ENCODE peak calls at places on chromosomes 1 and 21, in nine cellular contexts. Q is LoVo; D is OCI-LY7; A is glutamatergic neuron; J is uterus; C is GM13977; G is IMR-90; X is cardiac muscle cell; B is effector CD4-positive, alpha-beta T cell. K is an unnamed sample.

GRCh38 chr1:117059334-117059677 is 820 bp upstream of the TTF2 start:
- DNase-seq in Q (peak; percentile 46), D (peak; percentile 85), A (peak; percentile 55), J (no peak), C (peak; percentile 45), G (no peak), X (no peak), B (peak; percentile 53), K (peak; percentile 75)

GRCh38 chr1:91804546-91805023 is 81.4 kb downstream of the TGFBR3 start:
- DNase-seq in Q (peak; percentile 78), D (no peak), A (no peak), J (no peak), C (no peak), G (no peak), X (peak; percentile 70), B (peak; percentile 79), K (peak; percentile 30)

GRCh38 chr21:19853709-19854575 is 1144.3 kb upstream of the NCAM2 start:
- DNase-seq in Q (no peak), D (no peak), A (peak; percentile 44), J (no peak), C (no peak), G (no peak), X (no peak), B (no peak), K (no peak)

GRCh38 chr1:9302745-9303524 is 10.2 kb downstream of the SPSB1 start:
- DNase-seq in Q (peak; percentile 73), D (peak; percentile 42), A (no peak), J (no peak), C (no peak), G (peak; percentile 97), X (peak; percentile 85), B (no peak), K (peak; percentile 49)

GRCh38 chr1:246271516-246271915 is 235.6 kb downstream of the SMYD3 start:
- DNase-seq in Q (no peak), D (no peak), A (no peak), J (no peak), C (no peak), G (peak; percentile 53), X (peak; percentile 65), B (no peak), K (no peak)

GRCh38 chr1:161095230-161095629 is 2.9 kb upstream of the KLHDC9 start:
- DNase-seq in Q (no peak), D (no peak), A (no peak), J (no peak), C (no peak), G (no peak), X (no peak), B (no peak), K (no peak)

GRCh38 chr1:59214764-59215208 is 82.1 kb upstream of the FGGY start:
- DNase-seq in Q (no peak), D (no peak), A (peak; percentile 20), J (no peak), C (no peak), G (peak; percentile 74), X (no peak), B (no peak), K (no peak)

GRCh38 chr1:228955691-228956090 is 220.4 kb downstream of the RHOU start:
- DNase-seq in Q (no peak), D (no peak), A (no peak), J (no peak), C (no peak), G (peak; percentile 70), X (peak; percentile 93), B (no peak), K (peak; percentile 80)

GRCh38 chr1:25566186-25566729 is 22.9 kb downstream of the LDLRAP1 start:
- DNase-seq in Q (no peak), D (peak; percentile 25), A (no peak), J (no peak), C (no peak), G (no peak), X (no peak), B (no peak), K (no peak)

GRCh38 chr1:110114173-110114572 is 1.9 kb downstream of the UBL4B start:
- DNase-seq in Q (no peak), D (no peak), A (no peak), J (no peak), C (no peak), G (no peak), X (no peak), B (no peak), K (no peak)

GRCh38 chr1:21149862-21150432 is 26.8 kb downstream of the EIF4G3 start:
- DNase-seq in Q (peak; percentile 64), D (no peak), A (no peak), J (no peak), C (no peak), G (peak; percentile 96), X (peak; percentile 89), B (no peak), K (no peak)

GRCh38 chr1:162861101-162861500 is at the start of gene CCDC190:
- DNase-seq in Q (no peak), D (no peak), A (no peak), J (no peak), C (no peak), G (no peak), X (peak; percentile 47), B (no peak), K (no peak)

GRCh38 chr21:37564924-37565529 is 198.5 kb downstream of the DYRK1A start:
- DNase-seq in Q (peak; percentile 9), D (no peak), A (no peak), J (no peak), C (no peak), G (peak; percentile 15), X (no peak), B (no peak), K (peak; percentile 4)

GRCh38 chr1:8374356-8374755 is 56.4 kb downstream of the SLC45A1 start:
- DNase-seq in Q (no peak), D (no peak), A (no peak), J (no peak), C (no peak), G (no peak), X (no peak), B (no peak), K (no peak)

GRCh38 chr1:228154021-228154684 is 4.4 kb downstream of the GJC2 start:
- DNase-seq in Q (no peak), D (no peak), A (no peak), J (no peak), C (no peak), G (no peak), X (no peak), B (no peak), K (no peak)

GRCh38 chr21:32203877-32204480 is 74.9 kb downstream of the MIS18A start:
- DNase-seq in Q (no peak), D (no peak), A (no peak), J (no peak), C (no peak), G (no peak), X (no peak), B (no peak), K (no peak)

GRCh38 chr1:33393524-33393923 is 37.4 kb downstream of the PHC2 start:
- DNase-seq in Q (no peak), D (no peak), A (no peak), J (no peak), C (no peak), G (no peak), X (no peak), B (no peak), K (no peak)

GRCh38 chr1:10575616-10576015 is 100.9 kb downstream of the PEX14 start:
- DNase-seq in Q (peak; percentile 23), D (no peak), A (no peak), J (no peak), C (no peak), G (peak; percentile 79), X (peak; percentile 45), B (no peak), K (no peak)

GRCh38 chr1:71850936-71851335 is 431.4 kb downstream of the NEGR1 start:
- DNase-seq in Q (no peak), D (no peak), A (no peak), J (no peak), C (no peak), G (peak; percentile 17), X (peak; percentile 41), B (no peak), K (peak; percentile 8)

GRCh38 chr21:16070207-16070651 is 340.4 kb downstream of the USP25 start:
- DNase-seq in Q (no peak), D (no peak), A (no peak), J (no peak), C (no peak), G (no peak), X (no peak), B (no peak), K (no peak)

GRCh38 chr1:100028765-100029164 is 59.0 kb downstream of the SLC35A3 start:
- DNase-seq in Q (no peak), D (no peak), A (no peak), J (no peak), C (no peak), G (no peak), X (no peak), B (no peak), K (no peak)

GRCh38 chr1:29202584-29203340 is 21.1 kb upstream of the SRSF4 start:
- DNase-seq in Q (peak; percentile 96), D (peak; percentile 85), A (peak; percentile 98), J (peak; percentile 95), C (peak; percentile 86), G (peak; percentile 99), X (peak; percentile 98), B (peak; percentile 94), K (peak; percentile 88)

GRCh38 chr1:168945870-168946269 is 160.6 kb upstream of the ATP1B1 start:
- DNase-seq in Q (no peak), D (no peak), A (no peak), J (peak; percentile 28), C (no peak), G (no peak), X (peak; percentile 21), B (no peak), K (no peak)

GRCh38 chr1:33966346-33967141 is 102.7 kb downstream of the HMGB4 start:
- DNase-seq in Q (no peak), D (no peak), A (no peak), J (no peak), C (no peak), G (peak; percentile 53), X (peak; percentile 21), B (no peak), K (peak; percentile 4)

GRCh38 chr1:211148371-211148770 is 14.4 kb upstream of the KCNH1 start:
- DNase-seq in Q (no peak), D (no peak), A (no peak), J (no peak), C (no peak), G (no peak), X (no peak), B (no peak), K (no peak)

GRCh38 chr1:188240772-188241406 is 1412.1 kb downstream of the PLA2G4A start:
- DNase-seq in Q (no peak), D (no peak), A (no peak), J (no peak), C (no peak), G (no peak), X (no peak), B (no peak), K (peak; percentile 2)

GRCh38 chr1:246971322-246971721 is 36.5 kb downstream of the ZNF695 start:
- DNase-seq in Q (no peak), D (peak; percentile 40), A (peak; percentile 44), J (peak; percentile 61), C (no peak), G (peak; percentile 13), X (peak; percentile 73), B (peak; percentile 14), K (peak; percentile 63)

GRCh38 chr1:200510228-200510623 is 100.4 kb upstream of the ZNF281 start:
- DNase-seq in Q (peak; percentile 88), D (peak; percentile 82), A (peak; percentile 79), J (peak; percentile 46), C (peak; percentile 81), G (peak; percentile 88), X (peak; percentile 91), B (peak; percentile 60), K (peak; percentile 85)

GRCh38 chr1:16204634-16205332 is 7.7 kb downstream of the ARHGEF19 start:
- DNase-seq in Q (peak; percentile 9), D (peak; percentile 44), A (peak; percentile 64), J (no peak), C (peak; percentile 50), G (no peak), X (no peak), B (no peak), K (peak; percentile 46)

GRCh38 chr1:64183380-64183984 is 19.9 kb upstream of the UBE2U start:
- DNase-seq in Q (no peak), D (no peak), A (no peak), J (peak; percentile 27), C (no peak), G (peak; percentile 61), X (peak; percentile 50), B (no peak), K (no peak)

GRCh38 chr1:53592521-53592982 is 133.4 kb downstream of the DMRTB1 start:
- DNase-seq in Q (no peak), D (peak; percentile 5), A (no peak), J (peak; percentile 34), C (no peak), G (peak; percentile 79), X (peak; percentile 92), B (no peak), K (no peak)

K was measured in NB4.